ENCODE peak calls at places on chromosomes 4 and X, in seven cellular contexts. F is left colon, V is right atrium auricular region, M is mesendoderm, B is posterior vena cava, Z is ELR, G is GM23338. X is an unnamed sample.

GRCh38 chrX:30690330-30690729 is 37.1 kb downstream of the GK start:
- DNase-seq in F (no peak), V (no peak), M (no peak), B (no peak), Z (no peak), G (peak), X (no peak)

GRCh38 chr4:82429728-82430192 is 502 bp downstream of the HNRNPDL start:
- DNase-seq in F (no peak), V (no peak), M (peak), B (no peak), Z (no peak), G (peak), X (no peak)

GRCh38 chrX:133981908-133982307 is 3.5 kb downstream of the GPC3 start:
- DNase-seq in F (no peak), V (no peak), M (no peak), B (no peak), Z (no peak), G (no peak), X (no peak)

GRCh38 chr4:99564921-99565320 is 1.1 kb upstream of the TRMT10A start:
- DNase-seq in F (no peak), V (no peak), M (no peak), B (no peak), Z (no peak), G (no peak), X (no peak)

GRCh38 chr4:77240469-77241066 is 83.6 kb downstream of the CCNG2 start:
- DNase-seq in F (peak), V (no peak), M (peak), B (peak), Z (peak), G (peak), X (peak)

GRCh38 chr4:113844369-113844768 is 82.8 kb upstream of the CAMK2D start:
- DNase-seq in F (no peak), V (no peak), M (no peak), B (no peak), Z (no peak), G (no peak), X (no peak)

GRCh38 chr4:165464813-165465381 is 86.1 kb downstream of the CPE start:
- DNase-seq in F (peak), V (no peak), M (peak), B (no peak), Z (peak), G (peak), X (peak)

GRCh38 chr4:79492148-79492547 is 84.1 kb upstream of the GK2 start:
- DNase-seq in F (no peak), V (no peak), M (no peak), B (peak), Z (no peak), G (no peak), X (no peak)

GRCh38 chrX:154019633-154020499 is at the start of gene IRAK1:
- DNase-seq in F (peak), V (no peak), M (peak), B (no peak), Z (peak), G (peak), X (peak)

GRCh38 chr4:141153751-141154510 is 20.7 kb upstream of the RNF150 start:
- DNase-seq in F (no peak), V (no peak), M (no peak), B (no peak), Z (no peak), G (peak), X (no peak)

GRCh38 chr4:169723207-169723606 is 34.5 kb downstream of the HPF1 start:
- DNase-seq in F (no peak), V (no peak), M (peak), B (no peak), Z (peak), G (peak), X (no peak)

GRCh38 chr4:147207941-147208340 is 262.3 kb upstream of the TTC29 start:
- DNase-seq in F (no peak), V (no peak), M (no peak), B (no peak), Z (no peak), G (no peak), X (no peak)

GRCh38 chr4:106914223-106914622 is 121.9 kb downstream of the DKK2 start:
- DNase-seq in F (no peak), V (no peak), M (no peak), B (no peak), Z (no peak), G (no peak), X (no peak)

GRCh38 chrX:48021026-48021900 is 14.5 kb downstream of the SPACA5 start:
- DNase-seq in F (peak), V (no peak), M (peak), B (peak), Z (peak), G (peak), X (peak)

GRCh38 chr4:153538408-153539057 is 72.4 kb downstream of the TMEM131L start:
- DNase-seq in F (no peak), V (no peak), M (no peak), B (peak), Z (no peak), G (no peak), X (no peak)

GRCh38 chrX:1144293-1144692 is 68.2 kb downstream of the CRLF2 start:
- DNase-seq in F (no peak), V (no peak), M (no peak), B (no peak), Z (no peak), G (no peak), X (no peak)